ENCODE peak calls at places on chromosomes 13 and 19, in four cellular contexts. H, J, L and R are unnamed samples.

GRCh38 chr19:15636026-15636425 is 4.7 kb upstream of the CYP4F3 start:
- DNase-seq in J (no peak), L (no peak), H (no peak), R (no peak)

GRCh38 chr13:110249326-110249725 is 57.6 kb downstream of the COL4A1 start:
- DNase-seq in J (no peak), L (no peak), H (no peak), R (no peak)

GRCh38 chr19:21856751-21857150 is 20.8 kb upstream of the ZNF43 start:
- DNase-seq in J (no peak), H (no peak), L (no peak), R (no peak)

GRCh38 chr13:23608704-23609413 is 38.6 kb downstream of the TNFRSF19 start:
- DNase-seq in J (no peak), H (no peak), L (peak), R (no peak)

GRCh38 chr19:18468517-18468916 is 30.6 kb upstream of the ISYNA1 start:
- DNase-seq in L (no peak), H (no peak), J (no peak), R (no peak)

GRCh38 chr13:89267734-89268133 is 1596.6 kb downstream of the SLITRK5 start:
- DNase-seq in J (no peak), L (no peak), H (no peak), R (no peak)

GRCh38 chr13:111666377-111666776 is 345.9 kb downstream of the TEX29 start:
- DNase-seq in L (no peak), H (no peak), J (no peak), R (peak)

GRCh38 chr13:79679334-79679733 is 198.4 kb downstream of the NDFIP2 start:
- DNase-seq in H (peak), L (peak), J (peak), R (no peak)

GRCh38 chr19:19420570-19421301 is 15.3 kb downstream of the GATAD2A start:
- DNase-seq in H (no peak), J (no peak), L (no peak), R (peak)

GRCh38 chr19:7482584-7483439 is 6.0 kb downstream of the PEX11G start:
- DNase-seq in H (no peak), L (no peak), J (peak), R (no peak)

GRCh38 chr13:77325371-77325941 is 1.4 kb downstream of the MYCBP2 start:
- DNase-seq in H (no peak), L (no peak), J (no peak), R (no peak)

GRCh38 chr13:66969291-66969690 is 260.8 kb downstream of the PCDH9 start:
- DNase-seq in J (no peak), H (no peak), L (no peak), R (no peak)

GRCh38 chr13:111658150-111659100 is 338.0 kb downstream of the TEX29 start:
- DNase-seq in H (no peak), L (no peak), J (no peak), R (no peak)

GRCh38 chr13:42581427-42581826 is 7.5 kb downstream of the TNFSF11 start:
- DNase-seq in H (no peak), J (no peak), L (no peak), R (no peak)

GRCh38 chr13:77532983-77533382 is 2.5 kb upstream of the SCEL start:
- DNase-seq in J (no peak), H (no peak), L (no peak), R (no peak)

GRCh38 chr19:8577741-8578140 is 499 bp upstream of the MYO1F start:
- DNase-seq in J (no peak), H (no peak), L (no peak), R (no peak)

GRCh38 chr13:24348797-24349515 is 39.6 kb downstream of the C1QTNF9 start:
- DNase-seq in H (no peak), L (no peak), J (no peak), R (no peak)

GRCh38 chr19:39390759-39391592 is at the start of the genes MED29 and PAF1:
- DNase-seq in H (peak), J (peak), L (peak), R (peak)

GRCh38 chr19:39389621-39390414 is 1.1 kb downstream of the PAF1 start:
- DNase-seq in J (no peak), L (no peak), H (no peak), R (no peak)

GRCh38 chr19:39386557-39386956 is 4.3 kb downstream of the PAF1 start:
- DNase-seq in H (no peak), L (no peak), J (no peak), R (no peak)

GRCh38 chr19:39388657-39389056 is 2.2 kb downstream of the PAF1 start:
- DNase-seq in L (no peak), H (no peak), J (no peak), R (no peak)

DNA sequence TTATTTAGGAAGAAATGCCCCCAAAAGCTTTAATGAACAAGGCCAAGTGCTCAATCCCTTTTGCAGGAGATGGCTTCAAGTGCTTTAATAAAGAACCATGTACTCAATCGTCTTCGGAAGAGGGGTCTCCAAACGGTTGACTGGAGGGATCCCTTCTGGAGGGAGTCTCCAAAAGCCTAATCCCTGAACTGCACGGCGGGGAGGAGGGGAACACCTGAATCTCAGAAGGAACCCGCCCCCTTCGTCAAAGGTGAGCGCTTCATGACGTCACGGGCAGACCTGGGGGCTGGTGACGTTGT is 497 bp downstream of the PAF1 start:
- DNase-seq in L (no peak), J (no peak), H (no peak), R (no peak)
- TF ChIP-seq FOXK2 in L (no peak), J (no peak), H (no peak), R (no peak)

GRCh38 chr19:2503521-2504109 is 27.7 kb downstream of the GADD45B start:
- DNase-seq in L (no peak), J (peak), H (peak), R (no peak)

GRCh38 chr19:2511570-2511969 is 35.6 kb downstream of the GADD45B start:
- DNase-seq in J (no peak), L (no peak), H (no peak), R (no peak)

GRCh38 chr19:2509096-2509495 is 33.2 kb downstream of the GADD45B start:
- DNase-seq in J (no peak), L (no peak), H (no peak), R (no peak)

GRCh38 chr19:2511991-2512390 is 36.1 kb downstream of the GADD45B start:
- DNase-seq in H (no peak), J (no peak), L (no peak), R (no peak)

DNA sequence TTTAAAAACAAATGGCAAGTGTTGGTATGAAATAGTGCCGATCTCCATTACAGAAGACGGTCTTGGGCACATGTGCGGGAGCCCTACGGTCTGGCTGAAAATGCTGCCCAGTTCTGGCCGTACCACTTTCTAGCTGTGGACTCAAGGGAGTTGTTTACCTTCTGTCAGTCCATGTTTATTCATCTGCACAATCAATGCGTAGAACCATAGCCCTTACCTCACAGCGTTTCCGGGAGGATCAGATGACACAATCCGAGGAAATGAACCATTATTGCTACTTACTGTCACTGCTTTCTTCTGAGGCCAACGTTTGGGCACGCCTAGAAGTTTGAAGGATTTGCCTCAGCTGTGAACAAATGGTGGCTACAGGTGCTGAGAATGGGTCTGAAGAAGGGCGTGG is 31.2 kb downstream of the GADD45B start:
- DNase-seq in H (peak), L (peak), J (peak), R (no peak)
- TF ChIP-seq FOXK2 in H (no peak), L (peak), J (peak), R (no peak)

GRCh38 chr13:40503026-40503425 is 163.4 kb downstream of the FOXO1 start:
- DNase-seq in L (no peak), H (no peak), J (no peak), R (no peak)

GRCh38 chr13:40503966-40504591 is 162.4 kb downstream of the FOXO1 start:
- DNase-seq in J (no peak), L (peak), H (no peak), R (no peak)

GRCh38 chr13:40505196-40505595 is 161.2 kb downstream of the FOXO1 start:
- DNase-seq in J (no peak), L (no peak), H (no peak), R (no peak)

GRCh38 chr13:40504641-40505040 is 161.8 kb downstream of the FOXO1 start:
- DNase-seq in J (no peak), L (no peak), H (no peak), R (no peak)

GRCh38 chr13:40502236-40502635 is 164.2 kb downstream of the FOXO1 start:
- DNase-seq in J (no peak), H (no peak), L (no peak), R (no peak)
- TF ChIP-seq FOXK2 in J (no peak), H (no peak), L (no peak), R (no peak)

GRCh38 chr19:13872695-13873389 is 4.1 kb upstream of the NANOS3 start:
- DNase-seq in H (no peak), J (peak), L (no peak), R (no peak)
- TF ChIP-seq FOXK2 in H (no peak), J (no peak), L (no peak), R (no peak)

DNA sequence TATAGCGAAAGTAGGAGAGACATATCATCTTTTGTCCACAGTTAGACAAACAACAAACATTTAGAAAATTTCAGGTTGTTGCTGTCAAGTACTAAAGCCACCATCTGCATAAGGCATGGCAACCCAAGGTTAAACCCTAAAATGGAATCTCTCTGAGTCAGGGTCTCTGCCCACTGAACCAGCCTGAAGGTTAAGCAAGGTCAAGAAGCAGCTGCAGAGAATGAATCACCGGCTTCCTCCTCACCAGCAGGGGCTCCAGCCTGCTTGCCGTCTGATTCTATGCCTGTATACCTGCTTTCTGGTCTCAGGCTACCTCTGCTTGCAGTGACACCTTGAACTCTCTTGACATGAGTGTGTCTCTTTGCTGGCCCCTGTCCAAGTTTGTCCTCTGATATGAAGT is 726.2 kb upstream of the SGCG start:
- DNase-seq in J (no peak), L (no peak), H (no peak), R (no peak)
- TF ChIP-seq FOXK2 in J (no peak), L (no peak), H (no peak), R (no peak)